ENCODE peak calls at places on chromosomes 5 and 9, in five cellular contexts. M, E, P, A and B are unnamed samples.

GRCh38 chr9:73357607-73358006 is 205.9 kb downstream of the ANXA1 start:
- DNase-seq in M (no peak), P (no peak), A (no peak), E (no peak), B (no peak)

GRCh38 chr9:12604154-12604825 is 88.9 kb upstream of the TYRP1 start:
- DNase-seq in E (no peak), A (peak), M (no peak), P (no peak), B (no peak)

GRCh38 chr5:170362102-170362501 is 27.1 kb downstream of the KCNMB1 start:
- DNase-seq in P (no peak), A (no peak), E (no peak), M (no peak), B (no peak)

GRCh38 chr5:149235841-149236240 is 35.8 kb upstream of the AFAP1L1 start:
- DNase-seq in P (no peak), A (no peak), E (no peak), M (no peak), B (no peak)

GRCh38 chr9:83141887-83142286 is 78.9 kb upstream of the RASEF start:
- DNase-seq in M (no peak), P (no peak), A (no peak), E (no peak), B (no peak)

GRCh38 chr5:159850192-159850573 is 66.1 kb upstream of the ADRA1B start:
- DNase-seq in A (no peak), E (peak), M (no peak), P (no peak), B (no peak)

GRCh38 chr5:100574716-100575115 is 39.5 kb downstream of the FAM174A start:
- DNase-seq in P (no peak), A (no peak), M (no peak), E (no peak), B (no peak)

GRCh38 chr9:88498880-88499279 is 36.1 kb upstream of the NXNL2 start:
- DNase-seq in A (no peak), M (no peak), P (no peak), E (no peak), B (no peak)

GRCh38 chr5:78509884-78510769 is 138.4 kb downstream of the LHFPL2 start:
- DNase-seq in A (peak), E (no peak), M (no peak), P (peak), B (peak)

GRCh38 chr5:98638701-98639100 is 134.8 kb upstream of the RGMB start:
- DNase-seq in P (no peak), E (peak), A (no peak), M (no peak), B (no peak)

GRCh38 chr9:109969559-109970237 is 189.7 kb downstream of the PALM2AKAP2 start:
- DNase-seq in M (no peak), E (peak), A (no peak), P (no peak), B (no peak)

GRCh38 chr5:172582940-172583339 is 58.1 kb upstream of the NEURL1B start:
- DNase-seq in E (no peak), A (no peak), P (no peak), M (no peak), B (no peak)

DNA sequence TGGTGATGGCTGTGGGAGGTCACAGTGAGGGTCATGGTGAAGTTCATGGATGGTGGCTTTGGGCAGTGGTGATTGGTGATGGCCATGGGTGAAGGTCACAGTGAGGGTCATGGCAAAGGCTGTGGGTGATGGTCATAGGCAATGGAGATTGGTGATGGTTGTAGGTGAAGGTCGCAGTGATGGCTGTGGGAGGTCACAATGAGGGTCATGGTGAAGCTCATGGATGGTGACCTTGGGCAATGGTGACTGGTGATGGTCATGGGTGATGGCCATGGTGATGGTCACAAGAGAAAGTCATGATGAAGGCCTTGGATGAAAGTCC is 115.6 kb upstream of the IRX4 start:
- DNase-seq in E (no peak), M (no peak), A (no peak), P (no peak), B (no peak)
- H3K23ac ChIP-seq in E (no peak), M (no peak), A (no peak), P (no peak), B (no peak)

DNA sequence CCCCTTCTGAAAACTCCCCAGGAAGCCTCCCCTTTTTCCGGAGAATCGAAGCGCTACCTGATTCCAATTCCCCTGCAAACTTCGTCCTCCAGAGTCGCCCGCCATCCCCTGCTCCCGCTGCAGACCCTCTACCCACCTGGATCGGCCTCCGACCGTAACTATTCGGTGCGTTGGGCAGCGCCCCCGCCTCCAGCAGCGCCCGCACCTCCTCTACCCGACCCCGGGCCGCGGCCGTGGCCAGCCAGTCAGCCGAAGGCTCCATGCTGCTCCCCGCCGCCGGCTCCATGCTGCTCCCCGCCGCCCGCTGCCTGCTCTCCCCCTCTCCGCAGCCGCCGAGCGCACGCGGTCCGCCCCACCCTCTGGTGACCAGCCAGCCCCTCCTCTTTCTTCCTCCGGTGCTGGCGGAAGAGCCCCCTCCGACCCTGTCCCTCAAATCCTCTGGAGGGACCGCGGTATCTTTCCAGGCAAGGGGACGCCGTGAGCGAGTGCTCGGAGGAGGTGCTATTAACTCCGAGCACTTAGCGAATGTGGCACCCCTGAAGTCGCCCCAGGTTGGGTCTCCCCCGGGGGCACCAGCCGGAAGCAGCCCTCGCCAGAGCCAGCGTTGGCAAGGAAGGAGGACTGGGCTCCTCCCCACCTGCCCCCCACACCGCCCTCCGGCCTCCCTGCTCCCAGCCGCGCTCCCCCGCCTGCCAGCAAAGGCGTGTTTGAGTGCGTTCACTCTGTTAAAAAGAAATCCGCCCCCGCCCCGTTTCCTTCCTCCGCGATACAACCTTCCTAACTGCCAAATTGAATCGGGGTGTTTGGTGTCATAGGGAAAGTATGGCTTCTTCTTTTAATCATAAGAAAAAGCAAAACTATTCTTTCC is 19.4 kb downstream of the CDKN2A start:
- DNase-seq in M (peak), P (peak), E (peak), A (peak), B (no peak)
- H3K23ac ChIP-seq in M (peak), P (no peak), E (no peak), A (no peak), B (no peak)

GRCh38 chr5:135266301-135266630 is 132.8 kb downstream of the MACROH2A1 start:
- DNase-seq in M (no peak), A (no peak), P (no peak), E (no peak), B (no peak)
- H3K23ac ChIP-seq in M (no peak), A (no peak), P (no peak), E (peak), B (peak)

GRCh38 chr5:178205010-178205748 is 846 bp downstream of the HNRNPAB start:
- DNase-seq in M (peak), E (peak), A (peak), P (peak), B (no peak)
- H3K23ac ChIP-seq in M (peak), E (peak), A (peak), P (no peak), B (no peak)

GRCh38 chr5:15577831-15578230 is 77.9 kb downstream of the FBXL7 start:
- DNase-seq in E (no peak), M (no peak), A (no peak), P (no peak), B (no peak)
- H3K23ac ChIP-seq in E (no peak), M (no peak), A (no peak), P (no peak), B (no peak)

GRCh38 chr5:121378559-121379359 is 472.9 kb upstream of the FTMT start:
- DNase-seq in A (peak), E (no peak), P (peak), M (no peak), B (no peak)
- H3K23ac ChIP-seq in A (no peak), E (no peak), P (no peak), M (no peak), B (no peak)

GRCh38 chr9:101677864-101678263 is 60.6 kb downstream of the GRIN3A start:
- DNase-seq in P (no peak), M (no peak), E (no peak), A (peak), B (no peak)
- H3K23ac ChIP-seq in P (no peak), M (no peak), E (no peak), A (no peak), B (no peak)

GRCh38 chr5:143402464-143403356 is 776 bp downstream of the NR3C1 start:
- DNase-seq in E (peak), P (peak), A (peak), M (peak), B (peak)
- H3K23ac ChIP-seq in E (peak), P (no peak), A (no peak), M (no peak), B (no peak)

DNA sequence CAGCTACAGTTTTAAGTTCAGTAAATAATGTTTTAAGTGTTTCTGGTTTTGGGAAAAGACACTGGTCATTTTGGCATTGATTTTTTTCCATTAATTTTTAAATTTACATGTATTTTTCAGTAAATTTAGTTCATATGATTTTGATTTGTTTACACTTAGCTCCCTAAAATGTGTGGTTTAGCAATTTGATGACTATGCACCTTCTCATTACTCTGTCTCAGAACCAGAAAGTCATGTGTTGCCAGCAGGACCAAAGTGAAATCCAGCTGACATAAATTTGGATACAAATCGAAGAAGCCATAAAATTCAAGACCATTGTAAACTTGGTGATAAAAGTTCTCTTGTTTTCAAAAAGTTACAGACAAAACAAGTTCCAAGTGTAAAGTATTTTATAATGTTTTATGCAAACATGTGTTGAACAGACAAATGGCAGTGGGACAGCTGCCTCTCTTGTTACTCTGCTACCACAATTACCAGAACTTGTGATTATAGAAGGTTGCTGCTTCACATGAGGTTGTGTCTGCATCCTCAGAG is 354.8 kb downstream of the NR2F1-AS1 start:
- DNase-seq in P (no peak), M (no peak), A (no peak), E (no peak), B (no peak)
- H3K23ac ChIP-seq in P (no peak), M (no peak), A (no peak), E (no peak), B (no peak)

GRCh38 chr9:127977877-127978647 is 2.7 kb downstream of the EEIG1 start:
- DNase-seq in E (peak), A (peak), P (no peak), M (no peak), B (peak)

GRCh38 chr9:127976498-127976897 is 4.3 kb downstream of the EEIG1 start:
- DNase-seq in E (no peak), A (no peak), P (no peak), M (no peak), B (no peak)

GRCh38 chr9:127975376-127976315 is 5.1 kb downstream of the EEIG1 start:
- DNase-seq in P (no peak), A (no peak), E (no peak), M (no peak), B (no peak)

GRCh38 chr9:127979015-127979332 is 1.8 kb downstream of the EEIG1 start:
- DNase-seq in A (no peak), E (no peak), P (no peak), M (no peak), B (no peak)

GRCh38 chr9:127976943-127977871 is 3.6 kb downstream of the EEIG1 start:
- DNase-seq in E (no peak), A (no peak), P (no peak), M (no peak), B (no peak)
- H3K23ac ChIP-seq in E (peak), A (no peak), P (no peak), M (no peak), B (no peak)